ENCODE peak calls at places on chromosomes 7 and 10, in nine cellular contexts. M, W, T, A, E, R, G, O and Y are unnamed samples.

GRCh38 chr10:73915206-73915851 is 4.4 kb downstream of the PLAU start:
- DNase-seq in M (no peak), W (no peak), T (no peak), A (no peak), E (no peak), R (no peak), G (no peak), O (no peak), Y (no peak)

GRCh38 chr7:3915337-3915865 is 614.3 kb downstream of the SDK1 start:
- DNase-seq in M (no peak), W (no peak), T (no peak), A (no peak), E (no peak), R (no peak), G (no peak), O (no peak), Y (no peak)

GRCh38 chr7:71484381-71484780 is 352.4 kb downstream of the GALNT17 start:
- DNase-seq in M (no peak), W (no peak), T (no peak), A (no peak), E (no peak), R (peak; percentile 67), G (no peak), O (no peak), Y (no peak)

GRCh38 chr10:68342909-68343516 is 10.3 kb upstream of the PBLD start:
- DNase-seq in M (no peak), W (no peak), T (no peak), A (no peak), E (no peak), R (no peak), G (no peak), O (no peak), Y (no peak)

GRCh38 chr7:113159746-113160339 is 41.5 kb upstream of the SMIM30 start:
- DNase-seq in M (no peak), W (peak; percentile 3), T (peak; percentile 45), A (no peak), E (no peak), R (peak; percentile 25), G (peak; percentile 6), O (peak; percentile 24), Y (peak; percentile 28)

GRCh38 chr7:133054167-133054840 is 27.6 kb downstream of the CHCHD3 start:
- DNase-seq in M (no peak), W (no peak), T (peak; percentile 47), A (no peak), E (no peak), R (no peak), G (no peak), O (no peak), Y (no peak)

GRCh38 chr10:126199221-126199998 is 188.9 kb downstream of the ADAM12 start:
- DNase-seq in M (no peak), W (peak; percentile 95), T (peak; percentile 100), A (no peak), E (no peak), R (peak; percentile 100), G (no peak), O (peak; percentile 87), Y (peak; percentile 50)

GRCh38 chr7:41207141-41207540 is 495.7 kb downstream of the INHBA start:
- DNase-seq in M (no peak), W (no peak), T (no peak), A (no peak), E (no peak), R (no peak), G (no peak), O (no peak), Y (no peak)

GRCh38 chr7:88761779-88762178 is 2.3 kb downstream of the ZNF804B start:
- DNase-seq in M (no peak), W (no peak), T (no peak), A (no peak), E (no peak), R (no peak), G (no peak), O (no peak), Y (no peak)

GRCh38 chr7:88759956-88760515 is 536 bp downstream of the ZNF804B start:
- DNase-seq in M (no peak), W (no peak), T (no peak), A (no peak), E (no peak), R (no peak), G (peak; percentile 10), O (no peak), Y (no peak)

GRCh38 chr7:88757371-88757770 is 2.1 kb upstream of the ZNF804B start:
- DNase-seq in M (no peak), W (no peak), T (no peak), A (no peak), E (no peak), R (no peak), G (no peak), O (no peak), Y (no peak)

GRCh38 chr7:88758355-88759215 is 915 bp upstream of the ZNF804B start:
- DNase-seq in M (no peak), W (no peak), T (no peak), A (no peak), E (no peak), R (no peak), G (peak; percentile 34), O (peak; percentile 24), Y (no peak)

DNA sequence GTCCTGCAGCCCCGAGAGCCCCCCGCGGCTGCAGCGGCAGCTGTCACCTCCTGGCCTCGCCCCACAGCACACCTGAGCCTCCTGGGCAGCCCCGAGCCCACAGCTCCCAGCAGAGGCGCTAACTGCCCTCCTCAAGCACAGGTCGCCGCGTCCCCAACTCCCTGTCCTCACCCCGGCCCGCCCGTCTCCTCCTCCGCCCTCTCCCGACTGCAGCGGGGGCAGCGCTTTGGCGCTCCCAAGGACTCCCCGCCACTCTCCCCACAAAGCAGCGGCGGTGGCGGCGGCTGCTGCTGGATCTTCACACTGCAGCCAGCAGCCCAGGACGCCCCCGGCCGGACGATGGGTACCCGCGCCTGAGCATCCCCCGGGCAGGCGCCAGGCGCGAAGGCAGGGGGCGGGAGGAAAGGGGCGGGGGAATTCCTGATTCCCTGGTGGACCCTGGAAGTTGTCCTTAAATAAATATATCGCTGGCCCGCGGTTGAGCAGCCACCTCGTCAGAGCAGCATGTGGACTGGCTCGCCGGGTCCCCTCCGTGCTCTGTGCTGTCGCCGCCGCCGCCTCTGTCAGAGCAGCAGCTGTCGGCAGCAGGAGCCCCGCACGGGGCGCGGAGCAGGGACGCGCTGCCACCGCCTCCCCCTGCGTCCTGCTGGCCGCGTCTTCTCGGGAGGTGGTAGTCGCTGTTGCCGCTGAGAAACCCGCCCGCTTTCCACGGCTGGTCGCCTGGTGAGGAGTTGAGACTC is at the start of gene ZNF804B:
- DNase-seq in M (no peak), W (no peak), T (no peak), A (no peak), E (peak; percentile 62), R (no peak), G (peak; percentile 7), O (no peak), Y (no peak)
- TF ChIP-seq CTCF in M (no peak), W (no peak), T (no peak), A (no peak), E (no peak), R (no peak), G (no peak), O (no peak), Y (no peak)

GRCh38 chr10:79350407-79351154 is 3.3 kb downstream of the PPIF start:
- DNase-seq in M (no peak), W (no peak), T (no peak), A (no peak), E (no peak), R (no peak), G (no peak), O (no peak), Y (no peak)
- H3K27ac ChIP-seq in M (no peak overlapping the region), W (no peak overlapping the region), T (no peak overlapping the region), A (no peak overlapping the region), E (no peak overlapping the region), R (no peak overlapping the region), G (no peak overlapping the region), O (peak overlapping the region; percentile 98), Y (peak overlapping the region; percentile 85)

GRCh38 chr10:79399242-79399831 is 46.1 kb downstream of the ZCCHC24 start:
- DNase-seq in M (peak; percentile 94), W (peak; percentile 92), T (peak; percentile 95), A (no peak), E (peak; percentile 98), R (peak; percentile 90), G (peak; percentile 71), O (peak; percentile 74), Y (peak; percentile 49)

GRCh38 chr10:79402625-79402946 is 42.8 kb downstream of the ZCCHC24 start:
- DNase-seq in M (peak; percentile 30), W (no peak), T (no peak), A (no peak), E (no peak), R (no peak), G (no peak), O (no peak), Y (no peak)

GRCh38 chr10:79401015-79401921 is 44.2 kb downstream of the ZCCHC24 start:
- DNase-seq in M (peak; percentile 92), W (no peak), T (peak; percentile 49), A (no peak), E (peak; percentile 91), R (no peak), G (no peak), O (peak; percentile 59), Y (no peak)

GRCh38 chr10:79398642-79399041 is 46.8 kb downstream of the ZCCHC24 start:
- DNase-seq in M (peak; percentile 41), W (no peak), T (no peak), A (no peak), E (no peak), R (no peak), G (no peak), O (no peak), Y (no peak)

GRCh38 chr10:79400567-79401004 is 44.8 kb downstream of the ZCCHC24 start:
- DNase-seq in M (peak; percentile 74), W (no peak), T (no peak), A (peak; percentile 29), E (no peak), R (no peak), G (no peak), O (peak; percentile 58), Y (peak; percentile 54)
- TF ChIP-seq CTCF in M (peak; percentile 29), W (peak; percentile 71), T (peak; percentile 70), A (no peak), E (peak; percentile 36), R (peak; percentile 87), G (peak; percentile 75), O (peak; percentile 16), Y (no peak)

GRCh38 chr10:13990392-13990805 is 340.3 kb downstream of the FRMD4A start:
- DNase-seq in M (peak; percentile 60), W (no peak), T (peak; percentile 14), A (no peak), E (peak; percentile 70), R (no peak), G (peak; percentile 91), O (peak; percentile 58), Y (no peak)

GRCh38 chr10:13993169-13993568 is 337.6 kb downstream of the FRMD4A start:
- DNase-seq in M (no peak), W (peak; percentile 78), T (peak; percentile 90), A (no peak), E (peak; percentile 87), R (no peak), G (no peak), O (peak; percentile 40), Y (no peak)

GRCh38 chr10:13989616-13990015 is 341.1 kb downstream of the FRMD4A start:
- DNase-seq in M (no peak), W (no peak), T (no peak), A (no peak), E (no peak), R (no peak), G (peak; percentile 36), O (no peak), Y (no peak)

GRCh38 chr10:13990918-13991317 is 339.8 kb downstream of the FRMD4A start:
- DNase-seq in M (peak; percentile 72), W (no peak), T (peak; percentile 67), A (no peak), E (no peak), R (peak; percentile 67), G (peak; percentile 69), O (no peak), Y (no peak)

GRCh38 chr10:13991353-13991752 is 339.4 kb downstream of the FRMD4A start:
- DNase-seq in M (no peak), W (no peak), T (no peak), A (no peak), E (no peak), R (no peak), G (peak; percentile 58), O (no peak), Y (no peak)
- H3K27ac ChIP-seq in M (no peak overlapping the region), W (peak overlapping the region; percentile 52), T (peak overlapping the region; percentile 2), A (no peak overlapping the region), E (peak overlapping the region; percentile 70), R (peak overlapping the region; percentile 60), G (peak overlapping the region; percentile 95), O (peak overlapping the region; percentile 54), Y (no peak overlapping the region)